ENCODE peak calls at places on chromosome 3, in four cellular contexts. B is fibroblast of lung, V is astrocyte, K is SK-N-SH. J is an unnamed sample.

GRCh38 chr3:14957933-14958332 is 10.6 kb downstream of the NR2C2 start:
- DNase-seq in B (no peak), V (no peak), K (no peak), J (peak)

GRCh38 chr3:12175844-12176453 is 17.2 kb upstream of the TIMP4 start:
- DNase-seq in B (peak), V (no peak), K (peak), J (peak)

GRCh38 chr3:111472556-111472955 is 69.4 kb upstream of the CD96 start:
- DNase-seq in B (no peak), V (no peak), K (no peak), J (no peak)

GRCh38 chr3:71054312-71054711 is 529.2 kb downstream of the FOXP1 start:
- DNase-seq in B (no peak), V (no peak), K (no peak), J (no peak)

GRCh38 chr3:150384517-150385212 is 23.4 kb upstream of the TSC22D2 start:
- DNase-seq in B (peak), V (no peak), K (no peak), J (peak)

GRCh38 chr3:153338487-153338886 is 176.5 kb downstream of the RAP2B start:
- DNase-seq in B (peak), V (peak), K (no peak), J (no peak)

GRCh38 chr3:61600195-61600594 is 38.8 kb downstream of the PTPRG start:
- DNase-seq in B (no peak), V (no peak), K (no peak), J (no peak)

GRCh38 chr3:139427283-139428060 is 38.0 kb upstream of the COPB2 start:
- DNase-seq in B (peak), V (peak), K (peak), J (peak)

GRCh38 chr3:128482175-128482856 is 10.7 kb downstream of the GATA2 start:
- DNase-seq in B (peak), V (no peak), K (peak), J (no peak)

GRCh38 chr3:131630812-131631211 is 128.0 kb upstream of the MRPL3 start:
- DNase-seq in B (peak), V (peak), K (no peak), J (no peak)

GRCh38 chr3:8201011-8201410 is 300.6 kb upstream of the LMCD1 start:
- DNase-seq in B (no peak), V (no peak), K (no peak), J (no peak)

GRCh38 chr3:123353227-123353851 is 95.6 kb downstream of the ADCY5 start:
- DNase-seq in B (no peak), V (no peak), K (no peak), J (no peak)

GRCh38 chr3:193982258-193982659 is 153.7 kb upstream of the HES1 start:
- DNase-seq in B (peak), V (peak), K (no peak), J (no peak)

GRCh38 chr3:26061947-26062346 is 272.1 kb downstream of the OXSM start:
- DNase-seq in B (no peak), V (no peak), K (no peak), J (no peak)

GRCh38 chr3:187741403-187742350 is 3.6 kb downstream of the BCL6 start:
- DNase-seq in B (peak), V (peak), K (peak), J (peak)

GRCh38 chr3:33577588-33577987 is 137.4 kb upstream of the UBP1 start:
- DNase-seq in B (no peak), V (no peak), K (no peak), J (no peak)

GRCh38 chr3:18712713-18713575 is 287.8 kb upstream of the SATB1 start:
- DNase-seq in B (no peak), V (no peak), K (no peak), J (no peak)

GRCh38 chr3:15491143-15491542 is 30.4 kb downstream of the COLQ start:
- DNase-seq in B (no peak), V (no peak), K (no peak), J (no peak)

GRCh38 chr3:188164248-188164687 is 10.3 kb downstream of the LPP start:
- DNase-seq in B (no peak), V (no peak), K (no peak), J (peak)

GRCh38 chr3:59985643-59986200 is 935.9 kb upstream of the CFAP20DC start:
- DNase-seq in B (no peak), V (no peak), K (no peak), J (no peak)

GRCh38 chr3:172181936-172182708 is 142.7 kb downstream of the FNDC3B start:
- DNase-seq in B (peak), V (peak), K (no peak), J (no peak)

GRCh38 chr3:4532535-4533112 is 39.5 kb downstream of the ITPR1 start:
- DNase-seq in B (no peak), V (no peak), K (peak), J (no peak)

GRCh38 chr3:78721771-78722543 is 1045.8 kb downstream of the ROBO1 start:
- DNase-seq in B (no peak), V (no peak), K (no peak), J (no peak)

GRCh38 chr3:167742338-167742737 is 6.8 kb downstream of the SERPINI1 start:
- DNase-seq in B (no peak), V (no peak), K (peak), J (no peak)

GRCh38 chr3:170966495-170966894 is 58.1 kb upstream of the EIF5A2 start:
- DNase-seq in B (peak), V (peak), K (no peak), J (no peak)

GRCh38 chr3:46667061-46667621 is 26.3 kb downstream of the ALS2CL start:
- DNase-seq in B (no peak), V (no peak), K (peak), J (no peak)

GRCh38 chr3:190444036-190444435 is 5.7 kb downstream of the TMEM207 start:
- DNase-seq in B (no peak), V (no peak), K (no peak), J (no peak)

GRCh38 chr3:50089603-50089945 is 855 bp downstream of the RBM5 start:
- DNase-seq in B (peak), V (peak), K (no peak), J (no peak)

GRCh38 chr3:98979296-98979695 is 77.8 kb upstream of the DCBLD2 start:
- DNase-seq in B (no peak), V (no peak), K (no peak), J (no peak)

GRCh38 chr3:51024765-51025681 is 350.3 kb downstream of the DOCK3 start:
- DNase-seq in B (no peak), V (no peak), K (no peak), J (no peak)

GRCh38 chr3:177345049-177345972 is 148.0 kb upstream of the TBL1XR1 start:
- DNase-seq in B (peak), V (peak), K (peak), J (no peak)

GRCh38 chr3:52128118-52128683 is 26.0 kb downstream of the POC1A start:
- DNase-seq in B (peak), V (peak), K (peak), J (no peak)

GRCh38 chr3:11581237-11582122 is 62.2 kb downstream of the VGLL4 start:
- DNase-seq in B (peak), V (no peak), K (no peak), J (no peak)

GRCh38 chr3:43260412-43260811 is 25.9 kb upstream of the SNRK start:
- DNase-seq in B (no peak), V (no peak), K (peak), J (peak)

GRCh38 chr3:95905182-95905581 is 909.2 kb upstream of the EPHA6 start:
- DNase-seq in B (no peak), V (no peak), K (no peak), J (no peak)

GRCh38 chr3:72756900-72757299 is 91.3 kb downstream of the SHQ1 start:
- DNase-seq in B (no peak), V (no peak), K (no peak), J (peak)

GRCh38 chr3:171393032-171393744 is 67.0 kb downstream of the TNIK start:
- DNase-seq in B (peak), V (peak), K (no peak), J (no peak)

GRCh38 chr3:125386811-125387210 is 11.7 kb upstream of the ZNF148 start:
- DNase-seq in B (peak), V (peak), K (no peak), J (peak)

GRCh38 chr3:121111914-121112612 is 204.1 kb downstream of the STXBP5L start:
- DNase-seq in B (no peak), V (no peak), K (no peak), J (no peak)

DNA sequence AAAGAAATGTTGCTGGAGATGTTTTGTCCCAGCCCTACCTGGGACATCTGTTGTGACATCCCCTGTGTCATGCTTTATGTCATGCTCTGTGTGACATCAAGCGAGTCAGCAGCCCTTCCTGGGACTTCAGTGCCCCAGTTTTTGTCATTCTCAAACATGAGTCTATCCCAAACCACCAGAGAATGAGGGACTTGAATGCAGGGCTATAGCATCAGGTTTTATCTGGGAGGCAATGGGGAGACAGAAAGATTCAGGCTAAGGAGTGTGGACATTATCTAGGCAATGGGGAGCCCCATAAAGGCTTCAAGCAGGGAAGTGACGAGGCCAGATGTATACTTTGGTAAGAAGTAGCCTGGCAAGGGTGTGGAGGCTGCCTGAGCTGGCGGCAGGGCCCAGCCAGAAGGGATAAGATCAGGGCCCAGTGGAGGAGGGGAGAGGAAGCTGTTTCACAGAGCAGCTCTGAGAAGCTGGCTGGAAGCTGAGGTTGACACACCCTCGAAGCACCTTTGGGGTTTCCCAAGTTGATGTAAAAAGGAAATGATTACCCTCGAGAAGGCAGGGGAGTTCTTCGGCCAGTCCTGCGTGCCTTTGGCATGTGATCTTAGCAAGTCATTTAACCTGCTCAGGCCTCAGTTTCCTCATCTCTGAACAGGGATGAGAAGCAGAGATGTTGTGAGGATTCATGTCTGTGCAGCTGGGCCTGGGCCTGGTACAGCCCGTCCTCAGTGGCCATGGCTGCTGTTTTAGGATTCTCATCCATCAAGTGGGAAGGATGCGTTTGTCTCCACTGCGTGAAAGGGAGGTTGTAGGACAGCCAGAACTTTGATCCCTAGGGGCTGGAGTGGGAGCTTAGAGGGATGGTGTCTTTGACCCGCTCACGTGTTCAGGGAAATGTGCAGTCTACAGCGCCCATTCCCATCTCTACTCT is 34.3 kb downstream of the IRAK2 start:
- DNase-seq in B (peak), V (peak), K (no peak), J (no peak)
- H3K9ac ChIP-seq in B (no peak), V (peak), K (peak), J (no peak)

GRCh38 chr3:32391643-32392529 is at the start of gene CMTM7:
- DNase-seq in B (peak), V (peak), K (peak), J (peak)

GRCh38 chr3:32387512-32387911 is 4.1 kb upstream of the CMTM7 start:
- DNase-seq in B (no peak), V (no peak), K (no peak), J (no peak)

GRCh38 chr3:32398531-32398930 is 6.9 kb downstream of the CMTM7 start:
- DNase-seq in B (no peak), V (no peak), K (no peak), J (no peak)

GRCh38 chr3:32395451-32395970 is 3.9 kb downstream of the CMTM7 start:
- DNase-seq in B (no peak), V (no peak), K (no peak), J (no peak)

GRCh38 chr3:32392530-32393302 is 1.1 kb downstream of the CMTM7 start:
- DNase-seq in B (peak), V (peak), K (peak), J (no peak)
- H3K4me3 ChIP-seq in B (peak), V (peak), K (peak), J (peak)

DNA sequence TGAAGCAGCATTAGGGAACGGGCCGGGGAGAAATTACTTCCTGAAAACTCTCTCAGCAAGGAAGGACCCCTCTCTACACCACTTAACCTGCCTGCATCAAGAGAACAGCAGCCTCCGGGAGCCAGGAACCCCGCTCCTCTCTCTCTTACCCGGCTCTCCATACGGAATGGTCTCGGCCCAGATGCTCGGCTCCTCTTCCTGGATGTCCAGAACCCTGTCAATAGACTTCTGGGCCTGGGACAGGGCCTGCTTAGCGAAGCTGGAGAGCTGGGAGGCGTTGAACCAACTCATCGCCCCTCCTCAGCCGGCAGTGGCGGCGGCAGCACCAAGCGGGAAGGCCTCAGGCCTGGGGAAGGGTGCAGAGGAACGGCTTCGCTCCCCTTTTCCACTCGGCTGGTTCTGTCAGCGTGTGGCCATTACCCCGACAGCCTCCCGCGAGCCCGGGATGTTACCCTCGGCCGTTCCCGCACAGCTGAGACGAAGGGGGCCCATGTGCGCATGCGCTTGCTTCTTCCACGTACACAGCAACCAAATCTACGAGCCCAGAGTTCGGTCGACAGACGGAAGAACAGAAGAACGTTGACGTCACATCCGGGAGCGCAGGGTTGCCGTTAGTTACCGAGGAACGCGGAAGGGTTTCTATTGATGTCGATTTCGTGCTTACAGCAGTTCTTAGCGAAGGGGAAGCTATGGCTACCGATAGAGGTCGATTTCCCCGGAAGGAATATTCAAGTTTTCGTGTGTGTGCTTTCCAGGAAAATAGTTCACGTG is at the start of gene TMF1:
- DNase-seq in B (peak), V (peak), K (peak), J (peak)
- H3K4me2 ChIP-seq in B (peak), V (peak), K (peak), J (peak)

GRCh38 chr3:192916455-192917257 is 1.0 kb downstream of the MB21D2 start:
- DNase-seq in B (peak), V (peak), K (peak), J (no peak)
- H3K9ac ChIP-seq in B (peak), V (peak), K (peak), J (no peak)

DNA sequence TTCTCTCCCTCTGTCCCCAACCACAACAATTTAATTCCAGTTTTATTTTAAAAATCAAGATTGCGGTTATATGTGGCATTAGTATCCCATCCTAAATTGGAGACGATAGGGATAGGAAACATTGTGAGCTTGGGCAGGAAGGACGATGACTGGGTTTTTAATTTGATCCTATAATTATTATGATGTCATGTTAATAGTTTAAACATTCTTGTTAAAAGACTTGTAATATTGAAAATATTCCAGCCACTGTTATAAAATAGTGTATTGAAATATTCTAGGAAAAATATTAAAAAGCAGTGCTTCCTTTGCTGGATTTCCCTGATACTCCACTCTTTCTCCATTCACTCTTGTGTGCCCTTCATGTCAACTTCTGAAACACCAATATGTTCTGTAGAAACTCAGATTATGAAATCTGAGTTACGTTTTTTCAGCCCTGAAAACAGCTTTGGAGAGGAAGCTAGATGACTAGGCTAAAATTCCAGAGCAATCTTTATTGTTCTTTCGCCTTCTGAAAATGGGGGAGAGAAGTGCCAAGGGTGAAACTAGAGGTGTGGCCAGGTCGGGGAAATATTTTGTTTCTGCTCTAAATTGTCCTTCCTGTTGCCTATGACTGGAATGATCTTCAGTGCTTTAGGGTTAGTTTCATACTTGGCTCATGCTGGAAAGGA is 46.1 kb upstream of the MAP3K13 start:
- DNase-seq in B (peak), V (peak), K (no peak), J (no peak)
- H3K4me3 ChIP-seq in B (no peak), V (no peak), K (no peak), J (no peak)

GRCh38 chr3:159163656-159164055 is 361.8 kb downstream of the MFSD1 start:
- DNase-seq in B (no peak), V (no peak), K (no peak), J (no peak)
- H3K4me2 ChIP-seq in B (no peak), V (no peak), K (no peak), J (no peak)

GRCh38 chr3:17195192-17195611 is 310.4 kb downstream of the PLCL2 start:
- DNase-seq in B (peak), V (peak), K (no peak), J (no peak)
- H3K9ac ChIP-seq in B (no peak), V (no peak), K (no peak), J (no peak)